ENCODE peak calls at places on chromosome 1, in four cellular contexts. G, E, O and L are unnamed samples.
A peak's percentile ranks its signal among the peaks of the same experiment; 100 is the strongest.

GRCh38 chr1:224540535-224540934 is 75.6 kb upstream of the CNIH3 start:
- DNase-seq in G (no peak), E (peak; percentile 37), O (no peak), L (no peak)

GRCh38 chr1:158179301-158180041 is 1.2 kb upstream of the CD1D start:
- DNase-seq in G (no peak), E (no peak), O (no peak), L (no peak)

GRCh38 chr1:84146375-84147032 is 2.4 kb downstream of the PRKACB start:
- DNase-seq in G (no peak), E (peak; percentile 60), O (no peak), L (no peak)

GRCh38 chr1:180415985-180416633 is 86.3 kb downstream of the ACBD6 start:
- DNase-seq in G (no peak), E (peak; percentile 48), O (no peak), L (peak; percentile 42)

GRCh38 chr1:28756846-28757245 is 20.1 kb downstream of the YTHDF2 start:
- DNase-seq in G (no peak), E (no peak), O (no peak), L (no peak)

GRCh38 chr1:205604059-205604458 is 27.8 kb downstream of the ELK4 start:
- DNase-seq in G (no peak), E (no peak), O (no peak), L (no peak)

GRCh38 chr1:23916209-23917131 is 3.3 kb upstream of the CNR2 start:
- DNase-seq in G (peak; percentile 64), E (peak; percentile 56), O (peak; percentile 62), L (peak; percentile 85)

GRCh38 chr1:214296860-214297699 is 16.1 kb downstream of the SMYD2 start:
- DNase-seq in G (no peak), E (peak; percentile 90), O (no peak), L (no peak)

GRCh38 chr1:246513619-246514343 is 6.7 kb upstream of the SMYD3 start:
- DNase-seq in G (no peak), E (no peak), O (no peak), L (no peak)

GRCh38 chr1:45792744-45793143 is 10.7 kb upstream of the MAST2 start:
- DNase-seq in G (no peak), E (no peak), O (no peak), L (no peak)

GRCh38 chr1:204213668-204214662 is at the start of gene GOLT1A:
- DNase-seq in G (peak; percentile 40), E (peak; percentile 52), O (peak; percentile 71), L (peak; percentile 95)

GRCh38 chr1:101918277-101918676 is 78.4 kb downstream of the OLFM3 start:
- DNase-seq in G (no peak), E (no peak), O (no peak), L (no peak)

GRCh38 chr1:6165441-6165985 is 14.6 kb downstream of the CHD5 start:
- DNase-seq in G (no peak), E (no peak), O (no peak), L (no peak)

GRCh38 chr1:91608876-91609275 is 108.2 kb downstream of the CDC7 start:
- DNase-seq in G (no peak), E (peak; percentile 41), O (no peak), L (no peak)

GRCh38 chr1:1123581-1124507 is 8.0 kb upstream of the C1orf159 start:
- DNase-seq in G (no peak), E (no peak), O (no peak), L (no peak)

GRCh38 chr1:97516588-97516987 is 404.2 kb downstream of the DPYD start:
- DNase-seq in G (no peak), E (no peak), O (no peak), L (no peak)

GRCh38 chr1:3564921-3565831 is 46.1 kb downstream of the MEGF6 start:
- DNase-seq in G (peak; percentile 50), E (no peak), O (no peak), L (peak; percentile 99)

GRCh38 chr1:207009182-207009850 is 23.2 kb downstream of the C1orf116 start:
- DNase-seq in G (no peak), E (no peak), O (no peak), L (no peak)

GRCh38 chr1:109252893-109253802 is 3.8 kb downstream of the CELSR2 start:
- DNase-seq in G (no peak), E (no peak), O (peak; percentile 36), L (no peak)

GRCh38 chr1:153677718-153678518 is 570 bp upstream of the NPR1 start:
- DNase-seq in G (peak; percentile 47), E (peak; percentile 43), O (peak; percentile 69), L (peak; percentile 92)

GRCh38 chr1:112855152-112855836 is 100.7 kb downstream of the SLC16A1 start:
- DNase-seq in G (no peak), E (no peak), O (no peak), L (peak; percentile 14)
- H3K4me3 ChIP-seq in G (no peak overlapping the region), E (peak overlapping the region; percentile 26), O (no peak overlapping the region), L (no peak overlapping the region)

GRCh38 chr1:165420655-165421054 is 24.3 kb downstream of the RXRG start:
- DNase-seq in G (no peak), E (no peak), O (no peak), L (no peak)

GRCh38 chr1:165419839-165420238 is 25.1 kb downstream of the RXRG start:
- DNase-seq in G (no peak), E (no peak), O (no peak), L (no peak)

GRCh38 chr1:165423181-165423580 is 21.7 kb downstream of the RXRG start:
- DNase-seq in G (no peak), E (no peak), O (no peak), L (no peak)

GRCh38 chr1:165426745-165427144 is 18.2 kb downstream of the RXRG start:
- DNase-seq in G (no peak), E (no peak), O (no peak), L (no peak)

GRCh38 chr1:165424454-165425283 is 20.3 kb downstream of the RXRG start:
- DNase-seq in G (peak; percentile 38), E (no peak), O (peak; percentile 51), L (no peak)
- H3K4me3 ChIP-seq in G (peak overlapping the region; percentile 49), E (no peak overlapping the region), O (no peak overlapping the region), L (no peak overlapping the region)

DNA sequence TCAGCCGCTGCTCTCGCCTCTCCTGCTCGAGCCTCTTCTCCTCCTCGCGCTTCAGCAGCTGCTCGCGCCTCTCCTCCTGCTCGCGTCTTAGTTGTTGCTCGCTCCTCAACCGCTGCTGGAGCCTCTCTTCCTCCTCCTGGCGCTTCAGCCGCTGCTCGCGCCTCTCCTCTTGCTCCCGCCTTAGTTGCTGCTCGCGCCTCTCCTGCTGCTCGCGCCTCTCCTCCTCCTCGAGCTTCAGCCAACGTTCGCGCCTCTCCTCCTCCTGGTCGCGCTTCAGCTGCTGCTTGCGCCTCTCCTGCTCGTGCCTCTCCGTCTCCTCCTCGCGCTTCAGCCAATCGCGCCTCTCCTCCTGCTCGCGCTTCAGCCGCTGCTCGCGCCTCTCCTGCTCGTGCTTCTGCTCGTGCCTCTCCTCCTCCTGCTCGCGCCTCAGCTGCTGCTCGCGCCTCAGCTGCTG is 3.7 kb downstream of the TCHH start:
- DNase-seq in G (no peak), E (peak; percentile 47), O (no peak), L (peak; percentile 68)
- H3K4me3 ChIP-seq in G (peak overlapping the region; percentile 64), E (peak overlapping the region; percentile 42), O (no peak overlapping the region), L (no peak overlapping the region)

GRCh38 chr1:43302226-43302625 is 1.4 kb downstream of the TIE1 start:
- DNase-seq in G (no peak), E (no peak), O (no peak), L (no peak)
- H3K4me3 ChIP-seq in G (no peak overlapping the region), E (no peak overlapping the region), O (no peak overlapping the region), L (no peak overlapping the region)